ENCODE peak calls at places on chromosome 4, in five cellular contexts. One of them, this sample, is unnamed.

GRCh38 chr4:186666252-186666651 is 57.4 kb downstream of the FAT1 start:
- DNase-seq in NCI-H69: peak
- DNase-seq in putamen: peak
- DNase-seq in CD4-positive, CD25-positive, alpha-beta regulatory T cell: no peak
- DNase-seq in head of caudate nucleus: peak
- DNase-seq in this sample: no peak

GRCh38 chr4:138816883-138817282 is 198.7 kb upstream of the NOCT start:
- DNase-seq in NCI-H69: peak
- DNase-seq in putamen: no peak
- DNase-seq in CD4-positive, CD25-positive, alpha-beta regulatory T cell: no peak
- DNase-seq in head of caudate nucleus: no peak
- DNase-seq in this sample: no peak

GRCh38 chr4:186190456-186191265 is 706 bp upstream of the CYP4V2 start:
- DNase-seq in NCI-H69: no peak
- DNase-seq in putamen: peak
- DNase-seq in CD4-positive, CD25-positive, alpha-beta regulatory T cell: peak
- DNase-seq in head of caudate nucleus: peak
- DNase-seq in this sample: no peak

GRCh38 chr4:73870778-73871177 is 1.6 kb downstream of the CXCL1 start:
- DNase-seq in NCI-H69: no peak
- DNase-seq in putamen: no peak
- DNase-seq in CD4-positive, CD25-positive, alpha-beta regulatory T cell: no peak
- DNase-seq in head of caudate nucleus: no peak
- DNase-seq in this sample: no peak

GRCh38 chr4:86497980-86498379 is 96.1 kb upstream of the PTPN13 start:
- DNase-seq in NCI-H69: no peak
- DNase-seq in putamen: peak
- DNase-seq in CD4-positive, CD25-positive, alpha-beta regulatory T cell: no peak
- DNase-seq in head of caudate nucleus: peak
- DNase-seq in this sample: peak

GRCh38 chr4:125826801-125827200 is 512.0 kb downstream of the FAT4 start:
- DNase-seq in NCI-H69: no peak
- DNase-seq in putamen: peak
- DNase-seq in CD4-positive, CD25-positive, alpha-beta regulatory T cell: no peak
- DNase-seq in head of caudate nucleus: no peak
- DNase-seq in this sample: peak

GRCh38 chr4:182204042-182204441 is 39.2 kb upstream of the TENM3 start:
- DNase-seq in NCI-H69: no peak
- DNase-seq in putamen: no peak
- DNase-seq in CD4-positive, CD25-positive, alpha-beta regulatory T cell: no peak
- DNase-seq in head of caudate nucleus: no peak
- DNase-seq in this sample: peak

GRCh38 chr4:42397256-42397634 is at the start of gene SHISA3:
- DNase-seq in NCI-H69: no peak
- DNase-seq in putamen: no peak
- DNase-seq in CD4-positive, CD25-positive, alpha-beta regulatory T cell: peak
- DNase-seq in head of caudate nucleus: no peak
- DNase-seq in this sample: peak

GRCh38 chr4:22842360-22842759 is 149.6 kb downstream of the GBA3 start:
- DNase-seq in NCI-H69: peak
- DNase-seq in putamen: peak
- DNase-seq in CD4-positive, CD25-positive, alpha-beta regulatory T cell: no peak
- DNase-seq in head of caudate nucleus: no peak
- DNase-seq in this sample: no peak

GRCh38 chr4:100017627-100018310 is 67.7 kb upstream of the H2AZ1 start:
- DNase-seq in NCI-H69: no peak
- DNase-seq in putamen: no peak
- DNase-seq in CD4-positive, CD25-positive, alpha-beta regulatory T cell: no peak
- DNase-seq in head of caudate nucleus: no peak
- DNase-seq in this sample: no peak

GRCh38 chr4:101807351-101807750 is 16.8 kb downstream of the BANK1 start:
- DNase-seq in NCI-H69: no peak
- DNase-seq in putamen: no peak
- DNase-seq in CD4-positive, CD25-positive, alpha-beta regulatory T cell: no peak
- DNase-seq in head of caudate nucleus: no peak
- DNase-seq in this sample: no peak

GRCh38 chr4:83074086-83074704 is 39.2 kb downstream of the COPS4 start:
- DNase-seq in NCI-H69: peak
- DNase-seq in putamen: peak
- DNase-seq in CD4-positive, CD25-positive, alpha-beta regulatory T cell: peak
- DNase-seq in head of caudate nucleus: peak
- DNase-seq in this sample: peak

GRCh38 chr4:185708348-185708747 is 103.6 kb downstream of the SORBS2 start:
- DNase-seq in NCI-H69: no peak
- DNase-seq in putamen: peak
- DNase-seq in CD4-positive, CD25-positive, alpha-beta regulatory T cell: no peak
- DNase-seq in head of caudate nucleus: no peak
- DNase-seq in this sample: peak

GRCh38 chr4:40305329-40306193 is 29.6 kb upstream of the CHRNA9 start:
- DNase-seq in NCI-H69: no peak
- DNase-seq in putamen: no peak
- DNase-seq in CD4-positive, CD25-positive, alpha-beta regulatory T cell: peak
- DNase-seq in head of caudate nucleus: no peak
- DNase-seq in this sample: no peak

GRCh38 chr4:136864580-136865185 is 667.6 kb downstream of the PCDH18 start:
- DNase-seq in NCI-H69: peak
- DNase-seq in putamen: peak
- DNase-seq in CD4-positive, CD25-positive, alpha-beta regulatory T cell: peak
- DNase-seq in head of caudate nucleus: peak
- DNase-seq in this sample: peak

GRCh38 chr4:80371046-80371445 is 35.5 kb downstream of the CFAP299 start:
- DNase-seq in NCI-H69: no peak
- DNase-seq in putamen: no peak
- DNase-seq in CD4-positive, CD25-positive, alpha-beta regulatory T cell: no peak
- DNase-seq in head of caudate nucleus: no peak
- DNase-seq in this sample: no peak

GRCh38 chr4:147865926-147866325 is 134.0 kb downstream of the ARHGAP10 start:
- DNase-seq in NCI-H69: peak
- DNase-seq in putamen: no peak
- DNase-seq in CD4-positive, CD25-positive, alpha-beta regulatory T cell: no peak
- DNase-seq in head of caudate nucleus: no peak
- DNase-seq in this sample: no peak